ENCODE peak calls at places on chromosomes 13 and 19, in seven cellular contexts. W is NCI-H2029; Z is stimulated activated CD4-positive, alpha-beta T cell treated with anti-CD3 and anti-CD28 coated beads, Interleukin-4, amount 100 ng/mL, for 4 hours; A is cardiac muscle cell; M is T-cell; E is foreskin fibroblast; O is adipocyte. R is an unnamed sample.

GRCh38 chr19:33248104-33248503 is 22.5 kb upstream of the SLC7A10 start:
- DNase-seq in A (no peak), W (no peak), Z (no peak), E (no peak), O (no peak), M (no peak), R (no peak)

GRCh38 chr19:14370169-14370998 is 10.9 kb upstream of the ADGRE5 start:
- DNase-seq in Z (no peak), W (no peak), E (no peak), A (no peak), O (no peak), M (peak), R (peak)

GRCh38 chr19:21221653-21222052 is 79.8 kb downstream of the ZNF431 start:
- DNase-seq in E (no peak), O (peak), M (no peak), A (no peak), W (no peak), Z (no peak), R (no peak)

GRCh38 chr19:40561947-40562346 is 14.7 kb upstream of the SHKBP1 start:
- DNase-seq in Z (no peak), M (no peak), O (no peak), E (no peak), W (no peak), A (no peak), R (no peak)

GRCh38 chr13:50512602-50513527 is 330.6 kb downstream of the DLEU7 start:
- DNase-seq in E (peak), W (peak), Z (peak), A (peak), M (peak), O (peak), R (no peak)

GRCh38 chr19:32471095-32471494 is 65.5 kb downstream of the DPY19L3 start:
- DNase-seq in A (no peak), O (no peak), Z (no peak), E (no peak), W (no peak), M (no peak), R (no peak)

GRCh38 chr19:43684326-43684725 is 14.4 kb upstream of the PLAUR start:
- DNase-seq in E (no peak), M (no peak), A (no peak), W (no peak), Z (no peak), O (no peak), R (no peak)

GRCh38 chr19:16899566-16900075 is 10.8 kb downstream of the F2RL3 start:
- DNase-seq in W (peak), O (peak), M (no peak), Z (no peak), A (peak), E (no peak), R (peak)

GRCh38 chr13:113792236-113792770 is 33.3 kb downstream of the TMEM255B start:
- DNase-seq in A (no peak), O (no peak), W (no peak), E (no peak), Z (no peak), M (no peak), R (no peak)

GRCh38 chr19:43799502-43800142 is 2.6 kb downstream of the LYPD5 start:
- DNase-seq in A (no peak), E (no peak), W (no peak), O (no peak), M (no peak), Z (no peak), R (no peak)

GRCh38 chr13:113846639-113847318 is 17.1 kb downstream of the GAS6 start:
- DNase-seq in Z (no peak), W (no peak), E (no peak), M (peak), O (no peak), A (no peak), R (no peak)

GRCh38 chr19:42284641-42285341 is 15.7 kb downstream of the CIC start:
- DNase-seq in Z (no peak), A (peak), W (no peak), O (peak), E (no peak), M (no peak), R (peak)

GRCh38 chr19:962683-963385 is 21.3 kb upstream of the WDR18 start:
- DNase-seq in O (no peak), W (no peak), M (no peak), E (no peak), Z (no peak), A (no peak), R (no peak)

GRCh38 chr13:109088528-109088927 is 459.1 kb downstream of the MYO16 start:
- DNase-seq in A (no peak), E (no peak), W (no peak), M (no peak), O (no peak), Z (no peak), R (no peak)

GRCh38 chr13:26584713-26585112 is 27.2 kb downstream of the WASF3 start:
- DNase-seq in E (peak), O (peak), W (no peak), Z (no peak), A (no peak), M (no peak), R (no peak)

GRCh38 chr19:1257475-1258160 is 9.2 kb downstream of the MIDN start:
- DNase-seq in Z (no peak), A (no peak), M (no peak), W (no peak), O (no peak), E (no peak), R (no peak)

GRCh38 chr13:36148436-36148835 is 17.3 kb upstream of the DCLK1 start:
- DNase-seq in Z (no peak), A (no peak), E (no peak), W (no peak), M (no peak), O (peak), R (no peak)

GRCh38 chr13:27001705-27002104 is 169.9 kb downstream of the USP12 start:
- DNase-seq in E (no peak), O (no peak), W (peak), M (no peak), Z (no peak), A (no peak), R (no peak)

R was measured in HAP-1.